ENCODE peak calls at places on chromosomes 4 and X, in five cellular contexts. One of them, this sample, is unnamed.

GRCh38 chrX:9957743-9958142 is 9.4 kb upstream of the CLDN34 start:
- DNase-seq in ecto neural progenitor cell: no peak
- DNase-seq in CD8-positive, alpha-beta T cell: no peak
- DNase-seq in kidney epithelial cell: no peak
- DNase-seq in NCI-H1436: no peak
- DNase-seq in this sample: no peak

GRCh38 chrX:10156199-10157031 is at the start of gene CLCN4:
- DNase-seq in CD8-positive, alpha-beta T cell: no peak
- DNase-seq in NCI-H1436: no peak
- DNase-seq in kidney epithelial cell: no peak
- DNase-seq in ecto neural progenitor cell: peak; percentile 77
- DNase-seq in this sample: peak; percentile 47

GRCh38 chr4:1039493-1040343 is 28.3 kb downstream of the FGFRL1 start:
- DNase-seq in ecto neural progenitor cell: no peak
- DNase-seq in NCI-H1436: no peak
- DNase-seq in CD8-positive, alpha-beta T cell: no peak
- DNase-seq in kidney epithelial cell: no peak
- DNase-seq in this sample: peak; percentile 34

GRCh38 chr4:148200960-148201359 is 241.3 kb downstream of the NR3C2 start:
- DNase-seq in kidney epithelial cell: no peak
- DNase-seq in ecto neural progenitor cell: no peak
- DNase-seq in NCI-H1436: no peak
- DNase-seq in CD8-positive, alpha-beta T cell: no peak
- DNase-seq in this sample: no peak

GRCh38 chr4:121998024-121998423 is 46.2 kb upstream of the TRPC3 start:
- DNase-seq in kidney epithelial cell: no peak
- DNase-seq in CD8-positive, alpha-beta T cell: peak; percentile 4
- DNase-seq in ecto neural progenitor cell: no peak
- DNase-seq in NCI-H1436: no peak
- DNase-seq in this sample: peak; percentile 94

GRCh38 chr4:128601992-128602695 is 207.4 kb upstream of the JADE1 start:
- DNase-seq in NCI-H1436: no peak
- DNase-seq in kidney epithelial cell: no peak
- DNase-seq in CD8-positive, alpha-beta T cell: no peak
- DNase-seq in ecto neural progenitor cell: no peak
- DNase-seq in this sample: no peak

GRCh38 chrX:130261494-130261893 is 7.2 kb downstream of the ZNF280C start:
- DNase-seq in CD8-positive, alpha-beta T cell: no peak
- DNase-seq in kidney epithelial cell: no peak
- DNase-seq in ecto neural progenitor cell: no peak
- DNase-seq in NCI-H1436: no peak
- DNase-seq in this sample: no peak

GRCh38 chr4:140309124-140309870 is 64.1 kb upstream of the SCOC start:
- DNase-seq in ecto neural progenitor cell: no peak
- DNase-seq in CD8-positive, alpha-beta T cell: no peak
- DNase-seq in NCI-H1436: no peak
- DNase-seq in kidney epithelial cell: no peak
- DNase-seq in this sample: peak; percentile 7

GRCh38 chr4:94430416-94430815 is 21.3 kb upstream of the PDLIM5 start:
- DNase-seq in NCI-H1436: no peak
- DNase-seq in CD8-positive, alpha-beta T cell: no peak
- DNase-seq in kidney epithelial cell: no peak
- DNase-seq in ecto neural progenitor cell: no peak
- DNase-seq in this sample: no peak

GRCh38 chr4:165542476-165542875 is 163.7 kb downstream of the CPE start:
- DNase-seq in NCI-H1436: no peak
- DNase-seq in CD8-positive, alpha-beta T cell: no peak
- DNase-seq in ecto neural progenitor cell: no peak
- DNase-seq in kidney epithelial cell: no peak
- DNase-seq in this sample: no peak

GRCh38 chrX:41384041-41384705 is 50.2 kb downstream of the DDX3X start:
- DNase-seq in NCI-H1436: no peak
- DNase-seq in kidney epithelial cell: peak; percentile 1
- DNase-seq in CD8-positive, alpha-beta T cell: no peak
- DNase-seq in ecto neural progenitor cell: no peak
- DNase-seq in this sample: no peak

GRCh38 chr4:132557660-132558059 is 591.4 kb upstream of the PCDH10 start:
- DNase-seq in ecto neural progenitor cell: no peak
- DNase-seq in CD8-positive, alpha-beta T cell: no peak
- DNase-seq in kidney epithelial cell: no peak
- DNase-seq in NCI-H1436: no peak
- DNase-seq in this sample: no peak